ENCODE peak calls at places on chromosomes 7 and 10, in ten cellular contexts. D, T, Q, I, E, H, F, P, R and G are unnamed samples. For H3K27me3, the result is how much of the 10 kb centered on the place peaks cover.

GRCh38 chr10:17200885-17201164 is 647 bp downstream of the TRDMT1 start:
- DNase-seq in Q (no peak), T (peak), H (no peak), I (peak), E (no peak), P (peak), D (no peak), F (peak), R (no peak), G (peak)

GRCh38 chr7:127667017-127667670 is 15.2 kb downstream of the SND1 start:
- DNase-seq in D (no peak), P (no peak), H (no peak), T (no peak), R (no peak), E (no peak), I (peak), Q (no peak), F (no peak), G (no peak)

GRCh38 chr10:133608855-133609254 is 17.7 kb downstream of the FRG2B start:
- DNase-seq in H (no peak), P (no peak), D (no peak), I (no peak), E (no peak), Q (no peak), R (no peak), F (no peak), T (peak), G (peak)

GRCh38 chr10:122254831-122255230 is 16.3 kb upstream of the BTBD16 start:
- DNase-seq in T (no peak), H (no peak), F (no peak), I (no peak), R (no peak), Q (no peak), D (no peak), P (no peak), E (no peak), G (no peak)

GRCh38 chr7:38306914-38307313 is 33.5 kb upstream of the TARP start:
- DNase-seq in R (no peak), F (no peak), T (no peak), Q (no peak), H (no peak), I (no peak), P (no peak), D (no peak), E (no peak), G (no peak)

GRCh38 chr7:136403591-136403990 is 426.4 kb upstream of the MTPN start:
- DNase-seq in D (no peak), I (no peak), T (no peak), H (no peak), F (no peak), P (no peak), Q (no peak), E (no peak), R (no peak), G (no peak)

GRCh38 chr10:130709415-130709814 is 573.2 kb downstream of the GLRX3 start:
- DNase-seq in I (no peak), H (peak), D (no peak), P (no peak), R (no peak), E (no peak), T (no peak), Q (no peak), F (no peak), G (no peak)

GRCh38 chr10:36739884-36740445 is 385.4 kb upstream of the ANKRD30A start:
- DNase-seq in P (no peak), D (no peak), Q (no peak), T (no peak), H (no peak), R (no peak), F (no peak), E (no peak), I (no peak), G (no peak)

GRCh38 chr10:127832456-127832855 is 60.3 kb downstream of the CLRN3 start:
- DNase-seq in H (no peak), D (no peak), I (no peak), R (no peak), P (no peak), T (no peak), E (no peak), Q (no peak), F (no peak), G (no peak)

GRCh38 chr10:29381230-29381563 is 92.3 kb downstream of the LYZL1 start:
- DNase-seq in R (no peak), T (no peak), Q (no peak), P (no peak), D (no peak), I (no peak), E (no peak), H (no peak), F (no peak), G (no peak)

GRCh38 chr10:60032723-60033122 is 126.4 kb upstream of the CCDC6 start:
- DNase-seq in F (peak), Q (peak), I (peak), H (no peak), P (peak), E (no peak), R (no peak), D (no peak), T (peak), G (peak)

GRCh38 chr10:11180228-11180627 is 162.6 kb downstream of the CELF2 start:
- DNase-seq in E (peak), F (no peak), P (no peak), D (peak), Q (no peak), I (no peak), R (no peak), T (no peak), H (no peak), G (peak)

GRCh38 chr7:8443871-8444756 is 10.7 kb downstream of the NXPH1 start:
- DNase-seq in E (no peak), I (no peak), T (no peak), H (no peak), D (no peak), Q (no peak), R (no peak), P (no peak), F (peak), G (no peak)
- H3K27me3 ChIP-seq in E (half or more), I (under half), T (under half), H (under half), D (under half), Q (under half), R (under half), P (under half), F (under half), G (under half)

GRCh38 chr7:129784783-129785456 is 167.8 kb downstream of the UBE2H start:
- DNase-seq in H (no peak), I (no peak), T (peak), R (peak), F (no peak), D (no peak), E (no peak), Q (no peak), P (no peak), G (no peak)
- H3K27me3 ChIP-seq in H (under half), I (half or more), T (under half), R (under half), F (under half), D (half or more), E (half or more), Q (half or more), P (half or more), G (under half)

DNA sequence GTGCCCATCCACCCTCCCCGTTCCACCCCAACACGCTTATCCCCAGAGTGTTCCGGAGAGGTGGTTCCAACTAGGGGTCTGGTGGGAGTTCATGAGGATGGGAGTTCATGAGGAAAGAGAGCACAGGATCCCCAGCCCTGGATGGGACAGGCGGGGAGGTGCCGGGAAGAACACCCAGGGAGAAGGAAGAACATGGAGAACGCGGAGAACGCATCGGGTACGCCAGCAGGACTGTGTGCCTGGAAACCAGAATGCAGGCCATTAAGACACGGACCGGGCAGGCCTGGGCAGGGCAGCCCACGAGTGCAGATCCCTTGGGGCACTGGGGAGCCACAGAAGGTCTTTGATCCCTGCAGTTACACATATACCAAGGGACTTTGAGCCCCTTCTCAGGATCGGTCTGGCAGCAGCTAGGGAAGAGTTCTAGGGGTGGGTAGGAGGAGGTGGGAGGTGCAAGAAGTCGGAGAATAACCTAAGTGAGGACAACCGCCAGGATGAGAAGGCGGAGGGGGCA is 89.7 kb upstream of the MYL10 start:
- DNase-seq in Q (no peak), F (no peak), R (no peak), E (no peak), H (no peak), I (no peak), T (no peak), D (no peak), P (no peak), G (no peak)
- H3K27me3 ChIP-seq in Q (under half), F (under half), R (under half), E (under half), H (under half), I (under half), T (under half), D (under half), P (under half), G (under half)

GRCh38 chr7:27170936-27171635 is 3.0 kb downstream of the HOXA10 start:
- DNase-seq in F (no peak), P (no peak), R (peak), I (no peak), Q (peak), T (no peak), E (no peak), D (no peak), H (peak), G (no peak)

GRCh38 chr7:27170494-27170811 is 3.7 kb downstream of the HOXA10 start:
- DNase-seq in P (no peak), D (no peak), I (no peak), Q (no peak), T (no peak), F (no peak), E (no peak), R (no peak), H (no peak), G (no peak)

GRCh38 chr7:27168265-27168947 is 3.1 kb upstream of the HOXA9 start:
- DNase-seq in T (no peak), F (no peak), E (peak), P (no peak), D (no peak), R (peak), Q (no peak), H (peak), I (no peak), G (no peak)

GRCh38 chr7:27171636-27172387 is 2.3 kb downstream of the HOXA10 start:
- DNase-seq in F (no peak), I (no peak), E (no peak), D (no peak), Q (no peak), T (no peak), P (no peak), R (peak), H (no peak), G (no peak)

DNA sequence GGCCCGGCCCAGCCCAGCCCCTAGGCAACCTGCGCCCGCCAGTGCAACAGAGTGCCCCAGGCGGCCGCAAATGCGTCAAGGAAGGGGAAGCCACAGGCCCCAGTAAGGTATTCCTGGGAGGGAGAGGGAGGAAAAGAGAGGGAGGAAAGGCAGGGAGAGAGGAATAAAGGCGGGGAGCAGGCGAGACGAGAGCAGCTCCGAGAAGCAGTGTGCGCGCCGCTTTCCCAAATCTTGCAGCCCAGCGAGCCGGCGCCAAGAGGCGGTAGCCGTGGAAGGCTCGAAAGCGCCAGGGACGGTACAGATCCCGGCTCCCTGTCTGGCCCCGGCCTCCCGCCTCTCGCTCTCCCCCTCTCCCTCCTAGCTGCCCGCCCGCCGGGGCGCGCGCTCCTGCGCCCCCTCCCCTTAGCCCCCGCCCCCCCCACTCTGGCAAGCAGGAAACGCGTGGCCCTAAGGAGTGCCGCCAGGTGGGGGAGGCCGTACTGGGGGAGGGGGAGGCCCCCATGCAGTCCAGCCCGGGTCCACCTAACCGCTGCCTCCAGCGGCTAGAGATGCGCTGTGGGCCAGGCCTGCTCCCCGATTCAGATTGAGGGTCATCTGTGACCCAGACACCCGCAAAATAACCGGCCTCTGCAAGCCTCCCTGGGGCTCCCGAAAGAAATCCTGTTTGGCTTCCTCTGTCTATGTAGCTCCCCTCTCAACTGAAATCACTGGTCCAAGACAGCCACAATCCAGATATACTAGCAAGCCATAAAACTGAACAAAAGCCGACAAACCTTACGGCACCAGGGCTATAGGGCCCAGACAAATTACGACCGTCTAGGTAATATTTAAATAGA is 4.2 kb downstream of the HOXA10 start:
- DNase-seq in R (no peak), H (peak), E (peak), F (no peak), P (no peak), I (no peak), Q (no peak), T (no peak), D (no peak), G (no peak)
- H3K27me3 ChIP-seq in R (under half), H (under half), E (half or more), F (under half), P (half or more), I (half or more), Q (half or more), T (under half), D (half or more), G (under half)

GRCh38 chr7:8259586-8260222 is 2.3 kb downstream of the ICA1 start:
- DNase-seq in T (no peak), P (no peak), I (no peak), D (no peak), F (no peak), Q (no peak), E (no peak), H (no peak), R (no peak), G (no peak)
- H3K27me3 ChIP-seq in T (under half), P (under half), I (under half), D (under half), F (under half), Q (under half), E (under half), H (under half), R (under half), G (under half)

GRCh38 chr7:1255817-1256340 is 23.2 kb downstream of the UNCX start:
- DNase-seq in I (no peak), Q (no peak), H (peak), F (no peak), E (peak), T (no peak), D (no peak), P (no peak), R (peak), G (no peak)
- H3K27me3 ChIP-seq in I (under half), Q (half or more), H (under half), F (under half), E (half or more), T (under half), D (under half), P (under half), R (under half), G (under half)

GRCh38 chr10:49700211-49700610 is 20.8 kb downstream of the C10orf53 start:
- DNase-seq in R (no peak), E (no peak), F (no peak), I (no peak), P (no peak), T (no peak), Q (no peak), H (no peak), D (no peak), G (no peak)

GRCh38 chr10:49700997-49701396 is 21.5 kb downstream of the C10orf53 start:
- DNase-seq in F (no peak), T (peak), R (no peak), Q (no peak), P (no peak), E (no peak), D (no peak), H (no peak), I (no peak), G (no peak)

GRCh38 chr10:49694466-49694865 is 15.0 kb downstream of the C10orf53 start:
- DNase-seq in R (no peak), I (no peak), P (no peak), F (no peak), Q (no peak), D (no peak), H (no peak), T (no peak), E (no peak), G (no peak)

GRCh38 chr10:49696311-49696710 is 16.9 kb downstream of the C10orf53 start:
- DNase-seq in R (no peak), F (no peak), E (no peak), T (no peak), P (no peak), D (no peak), H (no peak), I (no peak), Q (no peak), G (no peak)

GRCh38 chr10:49698679-49699078 is 19.2 kb downstream of the C10orf53 start:
- DNase-seq in D (no peak), F (no peak), Q (no peak), H (no peak), I (no peak), T (no peak), E (no peak), R (no peak), P (no peak), G (no peak)
- H3K27me3 ChIP-seq in D (under half), F (under half), Q (under half), H (under half), I (under half), T (under half), E (under half), R (under half), P (under half), G (under half)